ENCODE peak calls at places on chromosomes 3 and 15, in six cellular contexts. N, Q, Y, A, W and U are unnamed samples.

GRCh38 chr15:99719096-99719541 is 14.1 kb downstream of the LYSMD4 start:
- DNase-seq in N (no peak), Q (peak; percentile 60), Y (peak; percentile 26), A (peak; percentile 30), W (no peak), U (peak; percentile 97)

GRCh38 chr3:114439279-114439678 is 145.5 kb downstream of the TIGIT start:
- DNase-seq in N (no peak), Q (no peak), Y (no peak), A (no peak), W (no peak), U (no peak)

GRCh38 chr3:110174908-110175307 is 837.6 kb upstream of the DPPA4 start:
- DNase-seq in N (no peak), Q (no peak), Y (no peak), A (no peak), W (no peak), U (no peak)

GRCh38 chr3:18946524-18946923 is 201.8 kb upstream of the KCNH8 start:
- DNase-seq in N (no peak), Q (no peak), Y (peak; percentile 22), A (no peak), W (no peak), U (no peak)

GRCh38 chr3:11509175-11510000 is 134.3 kb downstream of the VGLL4 start:
- DNase-seq in N (peak; percentile 54), Q (peak; percentile 89), Y (no peak), A (peak; percentile 88), W (no peak), U (no peak)

GRCh38 chr3:178203650-178204049 is 332.6 kb upstream of the KCNMB2 start:
- DNase-seq in N (no peak), Q (no peak), Y (no peak), A (no peak), W (no peak), U (no peak)

GRCh38 chr3:38805765-38806386 is 10.1 kb downstream of the SCN10A start:
- DNase-seq in N (peak; percentile 32), Q (peak; percentile 70), Y (peak; percentile 73), A (peak; percentile 52), W (no peak), U (peak; percentile 84)

GRCh38 chr3:134039161-134039862 is 9.6 kb upstream of the SLCO2A1 start:
- DNase-seq in N (no peak), Q (peak; percentile 46), Y (no peak), A (no peak), W (no peak), U (no peak)

GRCh38 chr3:195172896-195173295 is 98.1 kb downstream of the XXYLT1 start:
- DNase-seq in N (no peak), Q (no peak), Y (no peak), A (no peak), W (no peak), U (no peak)

GRCh38 chr15:71424765-71425164 is 309.5 kb downstream of the THSD4 start:
- DNase-seq in N (no peak), Q (no peak), Y (no peak), A (no peak), W (no peak), U (no peak)

GRCh38 chr15:98650871-98651481 is 2.6 kb downstream of the IGF1R start:
- DNase-seq in N (no peak), Q (peak; percentile 36), Y (no peak), A (peak; percentile 43), W (peak; percentile 10), U (no peak)

GRCh38 chr3:194689493-194689901 is 3.8 kb downstream of the FAM43A start:
- DNase-seq in N (no peak), Q (peak; percentile 53), Y (peak; percentile 73), A (peak; percentile 59), W (no peak), U (no peak)

GRCh38 chr15:76330281-76330680 is 6.3 kb upstream of the ISL2 start:
- DNase-seq in N (no peak), Q (peak; percentile 90), Y (peak; percentile 35), A (peak; percentile 73), W (no peak), U (no peak)

GRCh38 chr15:28978011-28978378 is 92.2 kb downstream of the APBA2 start:
- DNase-seq in N (no peak), Q (no peak), Y (no peak), A (no peak), W (no peak), U (no peak)

GRCh38 chr15:33215941-33216872 is 21.7 kb upstream of the FMN1 start:
- DNase-seq in N (peak; percentile 4), Q (peak; percentile 48), Y (peak; percentile 56), A (peak; percentile 48), W (no peak), U (peak; percentile 46)

GRCh38 chr3:195269375-195270078 is 1.4 kb downstream of the XXYLT1 start:
- DNase-seq in N (no peak), Q (no peak), Y (peak; percentile 32), A (no peak), W (no peak), U (no peak)

GRCh38 chr3:66693461-66693912 is 192.7 kb upstream of the LRIG1 start:
- DNase-seq in N (no peak), Q (no peak), Y (no peak), A (no peak), W (no peak), U (no peak)

GRCh38 chr15:47246317-47246716 is 471.0 kb upstream of the SEMA6D start:
- DNase-seq in N (peak; percentile 29), Q (no peak), Y (no peak), A (no peak), W (no peak), U (no peak)

GRCh38 chr15:34883042-34883441 is 86.5 kb downstream of the AQR start:
- DNase-seq in N (no peak), Q (no peak), Y (no peak), A (no peak), W (no peak), U (no peak)

GRCh38 chr3:117399311-117400068 is 689.9 kb downstream of the TUSC7 start:
- DNase-seq in N (no peak), Q (peak; percentile 66), Y (no peak), A (peak; percentile 67), W (no peak), U (no peak)

GRCh38 chr3:46662771-46663551 is 30.5 kb downstream of the ALS2CL start:
- DNase-seq in N (no peak), Q (peak; percentile 80), Y (no peak), A (peak; percentile 68), W (no peak), U (no peak)

GRCh38 chr3:32304510-32304909 is 66.0 kb downstream of the CMTM8 start:
- DNase-seq in N (no peak), Q (no peak), Y (no peak), A (no peak), W (no peak), U (no peak)

GRCh38 chr3:127320529-127321121 is 32.8 kb upstream of the PRR20G start:
- DNase-seq in N (no peak), Q (no peak), Y (peak; percentile 8), A (no peak), W (no peak), U (peak; percentile 22)

GRCh38 chr15:72113347-72114031 is 4.5 kb downstream of the MYO9A start:
- DNase-seq in N (no peak), Q (no peak), Y (no peak), A (no peak), W (no peak), U (no peak)

GRCh38 chr3:127690823-127691452 is 18.2 kb downstream of the ABTB1 start:
- DNase-seq in N (no peak), Q (peak; percentile 73), Y (peak; percentile 51), A (peak; percentile 77), W (no peak), U (peak; percentile 14)

GRCh38 chr3:74420538-74421128 is 193.8 kb downstream of the CNTN3 start:
- DNase-seq in N (no peak), Q (peak; percentile 24), Y (no peak), A (peak; percentile 22), W (no peak), U (no peak)

GRCh38 chr3:120469440-120470415 is 18.9 kb upstream of the FSTL1 start:
- DNase-seq in N (no peak), Q (peak; percentile 49), Y (no peak), A (no peak), W (no peak), U (no peak)

GRCh38 chr15:83837946-83838571 is 184.1 kb downstream of the ADAMTSL3 start:
- DNase-seq in N (no peak), Q (peak; percentile 37), Y (peak; percentile 42), A (peak; percentile 40), W (no peak), U (peak; percentile 9)

GRCh38 chr3:9362731-9363530 is at the start of gene THUMPD3:
- DNase-seq in N (peak; percentile 54), Q (peak; percentile 93), Y (peak; percentile 97), A (peak; percentile 92), W (peak; percentile 93), U (peak; percentile 93)

GRCh38 chr3:36229496-36229895 is 150.8 kb upstream of the STAC start:
- DNase-seq in N (no peak), Q (no peak), Y (no peak), A (no peak), W (no peak), U (no peak)

GRCh38 chr3:194104041-194104751 is 31.8 kb upstream of the HES1 start:
- DNase-seq in N (no peak), Q (no peak), Y (peak; percentile 95), A (no peak), W (no peak), U (peak; percentile 80)

GRCh38 chr3:16143870-16144568 is 30.5 kb upstream of the GALNT15 start:
- DNase-seq in N (no peak), Q (no peak), Y (no peak), A (no peak), W (no peak), U (no peak)

GRCh38 chr3:111850481-111850880 is 8.6 kb upstream of the PHLDB2 start:
- DNase-seq in N (peak; percentile 52), Q (no peak), Y (no peak), A (no peak), W (no peak), U (no peak)